ENCODE peak calls at places on chromosomes 13 and 19, in five cellular contexts. G is Calu3, T is nephron progenitor cell, P is tibial nerve, J is body of pancreas. H is an unnamed sample.

GRCh38 chr13:76872686-76873085 is 13.5 kb downstream of the KCTD12 start:
- DNase-seq in T (no peak), P (no peak), J (no peak), G (no peak), H (no peak)

GRCh38 chr13:21616880-21617279 is 12.9 kb upstream of the MICU2 start:
- DNase-seq in J (no peak), P (no peak), G (no peak), T (no peak), H (peak; percentile 37)

GRCh38 chr19:47465957-47466356 is 5.7 kb downstream of the SLC8A2 start:
- DNase-seq in J (no peak), G (no peak), T (no peak), P (no peak), H (no peak)

GRCh38 chr19:47458672-47459071 is 13.0 kb downstream of the SLC8A2 start:
- DNase-seq in J (no peak), G (no peak), T (no peak), P (no peak), H (no peak)

GRCh38 chr19:45469835-45470146 is 2.0 kb downstream of the FOSB start:
- DNase-seq in G (no peak), J (no peak), T (no peak), P (peak; percentile 86), H (no peak)

GRCh38 chr13:34466301-34466700 is 475.8 kb upstream of the NBEA start:
- DNase-seq in J (no peak), G (no peak), T (no peak), P (no peak), H (no peak)

GRCh38 chr19:4556574-4557185 is 2.8 kb downstream of the SEMA6B start:
- DNase-seq in G (peak; percentile 74), P (no peak), T (peak; percentile 62), J (no peak), H (peak; percentile 57)

GRCh38 chr13:77184455-77184854 is 142.4 kb downstream of the MYCBP2 start:
- DNase-seq in J (no peak), P (no peak), T (no peak), G (no peak), H (no peak)

GRCh38 chr19:7872306-7873204 is 1.6 kb downstream of the PRR36 start:
- DNase-seq in P (no peak), G (no peak), T (no peak), J (no peak), H (no peak)

GRCh38 chr19:35451278-35452096 is 3.4 kb downstream of the FFAR2 start:
- DNase-seq in T (no peak), J (no peak), G (no peak), P (no peak), H (no peak)

GRCh38 chr13:96284971-96285370 is 195.1 kb downstream of the HS6ST3 start:
- DNase-seq in T (no peak), P (no peak), G (no peak), J (no peak), H (no peak)

GRCh38 chr19:12789098-12789903 is 2.0 kb upstream of the JUNB start:
- DNase-seq in G (no peak), J (no peak), P (no peak), T (no peak), H (peak; percentile 84)

GRCh38 chr13:42538996-42539395 is 35.0 kb upstream of the TNFSF11 start:
- DNase-seq in G (no peak), J (no peak), P (no peak), T (no peak), H (no peak)

GRCh38 chr13:85520445-85520844 is 278.8 kb downstream of the SLITRK6 start:
- DNase-seq in J (no peak), G (no peak), T (no peak), P (no peak), H (no peak)

GRCh38 chr19:14385492-14385891 is 4.2 kb downstream of the ADGRE5 start:
- DNase-seq in P (no peak), J (no peak), T (no peak), G (no peak), H (no peak)

GRCh38 chr19:14383898-14384669 is 2.8 kb downstream of the ADGRE5 start:
- DNase-seq in J (no peak), P (no peak), T (no peak), G (peak; percentile 26), H (peak; percentile 58)

GRCh38 chr19:14383556-14383897 is 2.3 kb downstream of the ADGRE5 start:
- DNase-seq in T (no peak), J (no peak), G (no peak), P (no peak), H (peak; percentile 51)

GRCh38 chr19:14378890-14379289 is 2.4 kb upstream of the ADGRE5 start:
- DNase-seq in J (no peak), P (no peak), G (no peak), T (no peak), H (no peak)

GRCh38 chr19:14381689-14382474 is 638 bp downstream of the ADGRE5 start:
- DNase-seq in G (peak; percentile 71), T (no peak), J (peak; percentile 73), P (no peak), H (peak; percentile 85)
- TF ChIP-seq CTCF in G (no peak), T (no peak), J (no peak), P (no peak), H (no peak)

DNA sequence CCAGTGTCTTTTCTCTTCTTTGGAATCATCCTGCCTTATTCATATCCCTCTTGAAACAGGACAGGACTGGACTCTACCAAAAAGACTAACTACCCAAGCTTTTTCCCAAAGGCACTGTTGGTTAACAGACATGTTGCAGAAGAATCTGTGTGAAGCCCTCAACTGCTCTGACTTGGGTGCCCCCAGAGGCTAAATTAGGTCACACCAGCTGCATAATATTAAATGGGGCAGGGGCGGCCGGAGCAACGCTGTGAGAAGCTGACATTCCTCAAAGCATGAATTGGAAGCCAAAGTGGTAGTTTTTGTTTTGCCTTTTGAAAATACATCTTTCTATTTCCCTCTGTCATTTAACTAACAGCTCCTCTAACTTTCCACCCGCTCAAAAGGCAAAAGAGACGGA is 185.9 kb downstream of the LHFPL6 start:
- DNase-seq in T (peak; percentile 28), J (no peak), P (no peak), G (no peak), H (no peak)
- TF ChIP-seq CTCF in T (peak; percentile 50), J (peak; percentile 6), P (peak; percentile 27), G (no peak), H (no peak)

GRCh38 chr13:26544707-26545106 is 12.8 kb upstream of the WASF3 start:
- DNase-seq in G (no peak), T (no peak), P (no peak), J (no peak), H (no peak)
- TF ChIP-seq CTCF in G (no peak), T (no peak), P (no peak), J (no peak), H (no peak)

GRCh38 chr19:51297406-51297805 is 14.0 kb upstream of the IGLON5 start:
- DNase-seq in P (no peak), T (no peak), J (no peak), G (no peak), H (no peak)

GRCh38 chr19:51295382-51296126 is 15.9 kb upstream of the IGLON5 start:
- DNase-seq in P (no peak), G (no peak), T (no peak), J (no peak), H (no peak)

GRCh38 chr19:51294211-51294976 is 17.1 kb upstream of the IGLON5 start:
- DNase-seq in T (no peak), G (no peak), P (no peak), J (no peak), H (no peak)

GRCh38 chr19:51294977-51295375 is 16.5 kb upstream of the IGLON5 start:
- DNase-seq in T (no peak), P (no peak), J (no peak), G (no peak), H (no peak)

DNA sequence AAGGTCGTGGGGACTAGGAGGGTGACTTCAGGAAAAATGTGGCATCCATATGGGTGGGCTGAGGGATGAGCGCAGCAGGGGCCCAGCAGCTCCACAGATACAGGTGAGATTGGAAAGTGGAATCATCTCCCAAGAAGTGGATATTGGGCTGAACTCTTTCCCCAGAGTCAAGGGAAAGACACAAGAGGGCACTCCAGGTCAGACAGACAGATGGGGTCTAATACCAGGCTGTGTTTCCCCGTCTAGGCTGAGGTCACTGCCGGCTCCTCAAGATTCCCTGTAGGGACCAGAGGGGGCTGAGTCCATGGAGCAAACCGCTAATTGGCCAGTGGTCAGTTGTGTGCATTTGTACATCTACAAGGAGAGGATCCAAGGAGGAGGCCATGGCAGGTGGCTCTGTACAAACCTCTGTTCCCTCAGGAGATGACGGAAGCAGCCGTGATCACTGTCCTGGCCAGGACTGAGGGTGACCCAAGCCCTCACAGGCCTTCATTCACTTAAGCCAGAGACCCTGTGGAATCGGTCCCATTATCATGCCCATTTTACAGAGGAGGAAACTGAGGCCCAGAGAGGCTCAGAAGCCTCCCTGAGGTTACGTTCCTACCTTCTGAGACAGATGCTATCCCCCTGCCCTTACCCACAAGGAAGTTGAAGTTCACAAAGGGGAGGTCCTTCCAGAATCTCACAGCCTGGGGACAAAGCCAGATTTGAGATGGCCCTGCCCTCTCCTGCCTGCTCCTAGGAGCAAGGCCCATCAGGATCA is 14.9 kb upstream of the IGLON5 start:
- DNase-seq in G (no peak), T (no peak), J (no peak), P (no peak), H (no peak)
- TF ChIP-seq CTCF in G (no peak), T (no peak), J (no peak), P (no peak), H (no peak)

DNA sequence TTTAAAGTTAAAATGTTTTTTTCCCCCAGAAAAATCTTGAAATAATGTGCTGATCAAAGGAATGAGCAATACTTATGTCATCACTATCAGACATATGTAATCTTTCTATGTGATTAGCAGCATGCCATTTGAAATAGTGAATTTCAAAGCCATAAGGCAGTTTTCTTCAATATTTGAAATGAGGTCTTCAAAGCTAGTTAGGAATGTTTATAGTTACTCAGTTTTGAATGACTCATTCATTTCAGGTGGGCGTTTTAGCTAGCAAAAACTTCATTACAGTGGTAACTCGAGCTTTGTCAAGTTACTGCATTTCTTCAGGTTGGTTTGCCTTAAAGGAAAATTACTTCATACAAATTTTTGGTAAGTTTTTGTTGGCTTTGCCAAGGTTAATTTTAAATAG is 102.1 kb downstream of the ATP8A2 start:
- DNase-seq in J (no peak), G (no peak), T (no peak), P (no peak), H (no peak)
- TF ChIP-seq CTCF in J (no peak), G (no peak), T (no peak), P (no peak), H (no peak)

GRCh38 chr13:94617389-94618000 is 15.8 kb downstream of the GPR180 start:
- DNase-seq in J (no peak), G (peak; percentile 6), P (no peak), T (no peak), H (no peak)
- TF ChIP-seq CTCF in J (peak; percentile 72), G (no peak), P (peak; percentile 68), T (peak; percentile 46), H (peak; percentile 54)

DNA sequence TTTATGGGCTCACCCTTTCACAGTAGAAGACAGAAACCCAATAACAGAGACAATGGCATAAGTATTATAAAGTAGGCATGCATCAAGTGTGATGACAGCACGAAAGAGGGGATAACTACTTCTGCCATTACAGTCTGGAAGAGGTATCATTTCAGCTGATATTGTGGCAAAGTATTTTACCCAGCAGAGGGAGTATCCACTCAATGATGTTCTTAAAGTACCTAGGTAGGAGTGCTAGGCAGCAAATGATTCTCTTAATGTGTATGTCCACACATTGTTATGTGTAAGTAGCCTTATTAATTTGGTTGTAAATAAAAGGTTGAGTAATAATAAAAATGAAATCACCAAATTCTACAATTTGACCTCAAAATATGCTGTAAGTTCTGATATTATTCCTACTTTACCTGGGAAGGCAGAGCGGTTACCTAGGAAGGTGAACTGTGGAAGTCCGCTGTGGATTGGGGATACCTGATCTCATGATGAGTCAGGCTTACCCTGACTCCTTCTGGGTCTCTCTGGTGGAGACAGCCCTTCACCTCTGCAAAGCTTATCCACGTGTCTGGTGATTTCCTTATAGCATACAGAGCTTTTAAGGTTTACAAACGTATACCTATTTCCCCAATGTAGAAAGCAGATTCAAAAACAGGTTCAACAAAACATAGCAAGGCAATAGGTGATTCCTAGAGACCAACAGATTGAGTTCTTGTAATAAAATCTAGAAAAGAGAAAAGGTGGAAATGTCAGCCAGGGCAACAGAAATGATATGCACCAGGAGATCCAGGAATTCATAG is 4.0 kb upstream of the UBAC2 start:
- DNase-seq in P (no peak), G (no peak), J (no peak), T (no peak), H (peak; percentile 21)
- TF ChIP-seq CTCF in P (no peak), G (no peak), J (peak; percentile 13), T (no peak), H (peak; percentile 11)